ENCODE peak calls at places on chromosomes 5 and 9, in six cellular contexts. R is GM23248, C is mesendoderm, L is astrocyte of the spinal cord, N is right cardiac atrium, I is HEK293T. U is an unnamed sample.

GRCh38 chr9:2469681-2470141 is 151.9 kb upstream of the VLDLR start:
- DNase-seq in R (peak), C (peak), L (peak), N (peak), I (peak), U (peak)

GRCh38 chr9:91185193-91185886 is 176.4 kb downstream of the AUH start:
- DNase-seq in R (no peak), C (no peak), L (no peak), N (no peak), I (no peak), U (no peak)

GRCh38 chr9:110638381-110638954 is 30.1 kb upstream of the MUSK start:
- DNase-seq in R (peak), C (no peak), L (peak), N (no peak), I (no peak), U (no peak)

GRCh38 chr5:76896196-76896595 is 46.4 kb downstream of the S100Z start:
- DNase-seq in R (no peak), C (no peak), L (no peak), N (no peak), I (no peak), U (no peak)

GRCh38 chr9:106757539-106757938 is 105.4 kb upstream of the ZNF462 start:
- DNase-seq in R (no peak), C (peak), L (no peak), N (no peak), I (no peak), U (no peak)

GRCh38 chr5:98791928-98792580 is 18.6 kb downstream of the RGMB start:
- DNase-seq in R (peak), C (no peak), L (peak), N (no peak), I (no peak), U (no peak)

GRCh38 chr9:87716141-87716540 is 9.8 kb upstream of the CTSL start:
- DNase-seq in R (no peak), C (no peak), L (no peak), N (no peak), I (no peak), U (no peak)

GRCh38 chr9:103798620-103799019 is 295.5 kb upstream of the SMC2 start:
- DNase-seq in R (peak), C (peak), L (peak), N (no peak), I (no peak), U (no peak)

GRCh38 chr9:77678136-77678535 is 30.0 kb upstream of the GNA14 start:
- DNase-seq in R (no peak), C (no peak), L (no peak), N (no peak), I (no peak), U (no peak)

GRCh38 chr5:143119881-143120341 is 283.6 kb downstream of the NR3C1 start:
- DNase-seq in R (no peak), C (no peak), L (no peak), N (no peak), I (no peak), U (peak)

GRCh38 chr9:120386390-120387131 is 193.4 kb downstream of the CDK5RAP2 start:
- DNase-seq in R (no peak), C (no peak), L (peak), N (no peak), I (no peak), U (no peak)

GRCh38 chr5:109558364-109558763 is 131.4 kb upstream of the MAN2A1 start:
- DNase-seq in R (no peak), C (no peak), L (peak), N (no peak), I (no peak), U (no peak)

GRCh38 chr5:159552751-159553150 is 222.5 kb upstream of the IL12B start:
- DNase-seq in R (peak), C (no peak), L (peak), N (no peak), I (no peak), U (no peak)

GRCh38 chr9:87255437-87256155 is 242.1 kb upstream of the DAPK1 start:
- DNase-seq in R (peak), C (peak), L (peak), N (no peak), I (no peak), U (no peak)

GRCh38 chr5:104859437-104859836 is 1296.8 kb upstream of the NUDT12 start:
- DNase-seq in R (no peak), C (no peak), L (peak), N (no peak), I (no peak), U (no peak)

GRCh38 chr9:95268681-95269080 is 48.8 kb downstream of the FANCC start:
- DNase-seq in R (peak), C (peak), L (peak), N (no peak), I (peak), U (peak)

GRCh38 chr5:85967681-85968080 is 650.1 kb upstream of the COX7C start:
- DNase-seq in R (no peak), C (no peak), L (no peak), N (no peak), I (no peak), U (no peak)

GRCh38 chr5:179827684-179828083 is 7.0 kb downstream of the SQSTM1 start:
- DNase-seq in R (peak), C (no peak), L (peak), N (no peak), I (no peak), U (no peak)

GRCh38 chr9:34664281-34665108 is 2.0 kb upstream of the CCL27 start:
- DNase-seq in R (peak), C (peak), L (peak), N (peak), I (peak), U (peak)

GRCh38 chr9:137648396-137648795 is 29.6 kb downstream of the EHMT1 start:
- DNase-seq in R (peak), C (no peak), L (peak), N (no peak), I (no peak), U (no peak)

GRCh38 chr9:133347515-133347984 is 381 bp downstream of the MED22 start:
- DNase-seq in R (peak), C (peak), L (peak), N (peak), I (peak), U (peak)

GRCh38 chr9:81772144-81772543 is 82.8 kb upstream of the TLE1 start:
- DNase-seq in R (no peak), C (peak), L (peak), N (no peak), I (no peak), U (no peak)

GRCh38 chr5:65555266-65555665 is 7.7 kb downstream of the CENPK start:
- DNase-seq in R (peak), C (no peak), L (no peak), N (no peak), I (no peak), U (no peak)

GRCh38 chr5:132417889-132418432 is 48.5 kb downstream of the SLC22A5 start:
- DNase-seq in R (no peak), C (no peak), L (no peak), N (no peak), I (no peak), U (no peak)

GRCh38 chr9:80707120-80707519 is 982.2 kb downstream of the TLE1 start:
- DNase-seq in R (no peak), C (no peak), L (peak), N (no peak), I (no peak), U (no peak)

GRCh38 chr9:29214702-29215248 is 1641.5 kb upstream of the C9orf72 start:
- DNase-seq in R (no peak), C (peak), L (no peak), N (no peak), I (no peak), U (no peak)

GRCh38 chr9:6931913-6932312 is 174.1 kb downstream of the KDM4C start:
- DNase-seq in R (peak), C (peak), L (peak), N (peak), I (no peak), U (no peak)

U was measured in RPMI8226.